ENCODE peak calls at places on chromosomes 13 and 19, in five cellular contexts. T is endothelial cell, I is choroid plexus epithelial cell, G is lower leg skin, R is left lung. A is an unnamed sample.

GRCh38 chr13:111911754-111912452 is 155.0 kb upstream of the SOX1 start:
- DNase-seq in G (no peak), R (peak; percentile 7), I (no peak), T (no peak), A (no peak)

GRCh38 chr13:98828614-98829013 is 76.1 kb upstream of the SLC15A1 start:
- DNase-seq in R (no peak), I (no peak), G (no peak), T (no peak), A (no peak)

GRCh38 chr13:31168166-31168565 is 6.5 kb upstream of the HSPH1 start:
- DNase-seq in I (no peak), G (no peak), T (no peak), R (no peak), A (no peak)

GRCh38 chr13:106617561-106617960 is 49.6 kb upstream of the ARGLU1 start:
- DNase-seq in G (no peak), R (no peak), I (peak; percentile 20), T (no peak), A (peak; percentile 50)

GRCh38 chr19:31491246-31491645 is 142.0 kb upstream of the TSHZ3 start:
- DNase-seq in G (no peak), R (no peak), I (no peak), T (no peak), A (no peak)

GRCh38 chr13:106263801-106264200 is 271.7 kb downstream of the EFNB2 start:
- DNase-seq in I (no peak), G (no peak), T (no peak), R (no peak), A (no peak)

GRCh38 chr19:29510701-29511265 is 15.0 kb upstream of the VSTM2B start:
- DNase-seq in G (no peak), T (no peak), I (no peak), R (no peak), A (no peak)

GRCh38 chr13:89514534-89515312 is 1832.8 kb upstream of the MIR17HG start:
- DNase-seq in T (no peak), G (no peak), R (no peak), I (peak; percentile 79), A (peak; percentile 73)

GRCh38 chr13:76225815-76226489 is 589.8 kb downstream of the LMO7 start:
- DNase-seq in R (no peak), I (peak; percentile 69), T (no peak), G (no peak), A (peak; percentile 47)

GRCh38 chr13:65855276-65855675 is 1374.9 kb downstream of the PCDH9 start:
- DNase-seq in T (no peak), G (no peak), R (no peak), I (peak; percentile 67), A (no peak)

GRCh38 chr13:67238861-67239260 is 8.7 kb upstream of the PCDH9 start:
- DNase-seq in T (no peak), I (no peak), R (no peak), G (no peak), A (no peak)

GRCh38 chr19:36051637-36052036 is 2.4 kb downstream of the THAP8 start:
- DNase-seq in G (no peak), T (no peak), R (no peak), I (no peak), A (no peak)

GRCh38 chr13:46469064-46469463 is 82.0 kb upstream of the RUBCNL start:
- DNase-seq in T (no peak), I (peak; percentile 20), R (no peak), G (no peak), A (no peak)

GRCh38 chr19:10769533-10770491 is 51.9 kb downstream of the DNM2 start:
- DNase-seq in R (no peak), G (peak; percentile 36), T (peak; percentile 58), I (peak; percentile 54), A (no peak)
- TF ChIP-seq CTCF in R (no peak), G (no peak), T (peak; percentile 21), I (peak; percentile 53), A (peak; percentile 19)

DNA sequence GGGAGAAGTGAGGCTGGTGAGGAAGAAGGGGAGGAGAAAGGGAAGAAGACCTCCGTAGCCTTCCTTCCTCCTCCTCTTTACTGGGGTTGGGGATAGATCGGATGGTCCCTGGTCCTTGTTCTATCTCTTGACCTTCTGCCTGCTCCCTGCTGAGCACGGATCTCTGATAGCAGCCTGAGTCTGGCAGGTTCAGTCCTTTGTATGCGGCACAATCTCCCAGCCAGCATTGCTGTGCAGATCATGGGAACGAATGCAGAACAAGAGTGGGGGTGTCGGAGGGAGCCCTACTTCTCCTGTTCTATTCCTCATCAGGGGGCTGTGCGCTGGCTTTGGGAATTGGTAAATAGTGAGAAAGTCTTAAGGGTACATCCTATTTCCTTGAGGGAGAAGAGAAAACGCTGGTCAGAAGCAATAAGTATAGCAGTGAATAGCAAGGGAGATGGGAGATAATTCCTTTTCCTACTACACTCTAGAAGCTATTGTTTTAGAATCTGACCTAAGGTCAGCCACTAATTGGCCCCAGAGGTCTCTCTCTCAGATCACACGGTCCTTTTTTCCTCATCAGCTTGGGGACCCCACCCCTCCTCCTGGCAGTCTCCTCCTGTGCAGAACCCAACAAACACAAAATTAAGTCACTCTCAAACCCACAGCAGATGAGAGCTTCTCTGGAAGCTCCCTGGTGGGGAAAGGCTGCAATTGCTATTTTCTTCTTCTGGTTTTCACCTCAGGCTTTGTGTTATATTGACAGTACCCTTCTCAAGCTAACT is 41.0 kb downstream of the KL start:
- DNase-seq in G (peak; percentile 29), R (no peak), T (peak; percentile 32), I (peak; percentile 55), A (peak; percentile 23)
- TF ChIP-seq CTCF in G (no peak), R (no peak), T (peak; percentile 52), I (peak; percentile 74), A (peak; percentile 42)

GRCh38 chr19:42113641-42114348 is 18.5 kb downstream of the POU2F2 start:
- DNase-seq in T (peak; percentile 46), G (no peak), I (peak; percentile 90), R (no peak), A (peak; percentile 95)
- TF ChIP-seq CTCF in T (no peak), G (no peak), I (peak; percentile 45), R (no peak), A (peak; percentile 42)

GRCh38 chr19:15298847-15299567 is 33.3 kb downstream of the BRD4 start:
- DNase-seq in R (no peak), T (no peak), I (no peak), G (no peak), A (no peak)

GRCh38 chr19:15296353-15296752 is 36.0 kb downstream of the BRD4 start:
- DNase-seq in I (no peak), T (no peak), G (no peak), R (no peak), A (no peak)

GRCh38 chr19:15299568-15300409 is 32.5 kb downstream of the BRD4 start:
- DNase-seq in T (no peak), R (no peak), G (no peak), I (peak; percentile 66), A (peak; percentile 58)

GRCh38 chr19:15296841-15297415 is 35.4 kb downstream of the BRD4 start:
- DNase-seq in G (no peak), I (no peak), R (no peak), T (no peak), A (no peak)

GRCh38 chr19:15297416-15298224 is 34.7 kb downstream of the BRD4 start:
- DNase-seq in R (no peak), T (no peak), I (peak; percentile 77), G (no peak), A (peak; percentile 87)
- TF ChIP-seq CTCF in R (no peak), T (no peak), I (peak; percentile 41), G (no peak), A (peak; percentile 31)

GRCh38 chr19:47122359-47123335 is 8.0 kb upstream of the SAE1 start:
- DNase-seq in G (no peak), T (no peak), R (no peak), I (peak; percentile 82), A (peak; percentile 71)

GRCh38 chr19:47123406-47123805 is 7.2 kb upstream of the SAE1 start:
- DNase-seq in G (no peak), R (no peak), T (no peak), I (no peak), A (no peak)

GRCh38 chr19:47125669-47125938 is 5.0 kb upstream of the SAE1 start:
- DNase-seq in R (no peak), T (no peak), G (no peak), I (no peak), A (no peak)

GRCh38 chr19:47129579-47129978 is 1.1 kb upstream of the SAE1 start:
- DNase-seq in I (no peak), G (no peak), T (no peak), R (no peak), A (no peak)

GRCh38 chr19:47124937-47125668 is 5.5 kb upstream of the SAE1 start:
- DNase-seq in R (no peak), T (no peak), I (peak; percentile 86), G (no peak), A (peak; percentile 71)
- TF ChIP-seq CTCF in R (peak; percentile 55), T (peak; percentile 85), I (peak; percentile 66), G (peak; percentile 41), A (peak; percentile 48)

DNA sequence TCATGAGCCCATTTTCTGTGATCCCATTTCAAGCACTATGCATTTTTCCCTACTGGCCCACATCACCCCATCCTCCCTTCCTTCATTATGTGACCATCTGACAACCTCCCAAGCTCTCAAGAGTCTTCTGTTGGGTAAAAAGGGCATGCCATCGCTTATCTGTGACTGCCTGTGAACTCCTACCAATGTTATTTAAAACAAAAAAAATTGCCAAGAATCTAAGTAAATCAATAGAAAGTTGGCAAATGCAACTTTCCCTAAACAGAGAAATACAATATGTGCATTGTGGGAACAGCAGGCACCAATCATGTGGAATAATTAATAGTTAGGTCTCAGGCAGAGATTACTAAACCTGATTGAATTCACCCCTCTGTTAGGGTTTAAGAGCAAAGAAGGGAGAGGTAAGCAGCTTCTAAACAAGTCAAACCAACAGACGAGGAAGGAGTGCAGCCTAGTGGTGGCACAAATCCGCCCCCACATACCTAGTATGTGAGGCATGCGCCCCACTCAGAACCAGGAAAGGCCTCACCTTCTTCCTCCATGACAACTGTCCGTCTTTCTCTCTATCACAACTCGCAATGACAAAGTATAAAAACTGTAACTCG is 29.8 kb downstream of the DZIP1 start:
- DNase-seq in G (no peak), T (no peak), I (no peak), R (no peak), A (no peak)
- TF ChIP-seq CTCF in G (no peak), T (no peak), I (no peak), R (no peak), A (no peak)

GRCh38 chr19:11284535-11284934 is 11.4 kb upstream of the TSPAN16 start:
- DNase-seq in T (no peak), I (peak; percentile 66), G (no peak), R (no peak), A (peak; percentile 35)

GRCh38 chr19:11281336-11282049 is 14.5 kb upstream of the TSPAN16 start:
- DNase-seq in I (no peak), G (no peak), T (no peak), R (no peak), A (no peak)

GRCh38 chr19:11291415-11291814 is 4.5 kb upstream of the TSPAN16 start:
- DNase-seq in G (no peak), R (no peak), T (no peak), I (no peak), A (no peak)

GRCh38 chr19:11288349-11288748 is 7.6 kb upstream of the TSPAN16 start:
- DNase-seq in R (no peak), T (no peak), I (peak; percentile 68), G (no peak), A (peak; percentile 33)

GRCh38 chr19:11286312-11286974 is 9.5 kb upstream of the TSPAN16 start:
- DNase-seq in R (no peak), G (no peak), I (peak; percentile 49), T (no peak), A (peak; percentile 19)
- TF ChIP-seq CTCF in R (no peak), G (no peak), I (peak; percentile 36), T (no peak), A (peak; percentile 5)

A was measured in astrocyte of the spinal cord.